ENCODE peak calls at places on chromosomes 1 and 21, in five cellular contexts. B is mucosa of gallbladder, N is GM20000, V is psoas muscle, M is heart right ventricle. H is an unnamed sample.

GRCh38 chr1:58577676-58578073 is 623 bp upstream of the TACSTD2 start:
- DNase-seq in N (no peak), V (no peak), M (no peak), B (no peak), H (no peak)

GRCh38 chr1:171800342-171800741 is 18.9 kb downstream of the METTL13 start:
- DNase-seq in M (no peak), N (no peak), B (no peak), V (no peak), H (no peak)

GRCh38 chr1:34872133-34872503 is 12.6 kb upstream of the SMIM12 start:
- DNase-seq in N (no peak), V (no peak), B (no peak), M (no peak), H (no peak)

GRCh38 chr21:27570306-27570868 is 603.5 kb upstream of the ADAMTS5 start:
- DNase-seq in B (peak; percentile 74), N (no peak), V (peak; percentile 69), M (peak; percentile 31), H (peak; percentile 69)

GRCh38 chr1:110039641-110040040 is 5.2 kb downstream of the STRIP1 start:
- DNase-seq in V (no peak), M (no peak), B (no peak), N (no peak), H (no peak)

GRCh38 chr1:202189012-202189790 is 4.4 kb upstream of the LGR6 start:
- DNase-seq in B (peak; percentile 71), V (peak; percentile 79), N (peak; percentile 67), M (peak; percentile 82), H (peak; percentile 53)

GRCh38 chr1:32099426-32099825 is 8.4 kb upstream of the KPNA6 start:
- DNase-seq in B (no peak), V (no peak), N (no peak), M (no peak), H (no peak)

GRCh38 chr1:24925082-24925779 is 4.8 kb downstream of the RUNX3 start:
- DNase-seq in N (peak; percentile 77), V (no peak), B (no peak), M (no peak), H (no peak)

GRCh38 chr1:149885364-149886111 is 13.8 kb upstream of the BOLA1 start:
- DNase-seq in B (peak; percentile 89), N (peak; percentile 53), V (peak; percentile 88), M (peak; percentile 84), H (peak; percentile 96)

GRCh38 chr1:223067914-223068313 is 75.1 kb downstream of the TLR5 start:
- DNase-seq in B (no peak), M (no peak), V (no peak), N (no peak), H (no peak)

GRCh38 chr1:187759934-187760333 is 931.2 kb downstream of the PLA2G4A start:
- DNase-seq in M (no peak), V (no peak), N (no peak), B (no peak), H (no peak)

GRCh38 chr1:13583964-13584791 is 546 bp downstream of the PDPN start:
- DNase-seq in V (peak; percentile 66), N (no peak), B (peak; percentile 20), M (peak; percentile 43), H (peak; percentile 35)

GRCh38 chr1:218439541-218440295 is 94.6 kb downstream of the TGFB2 start:
- DNase-seq in M (no peak), B (no peak), N (no peak), V (peak; percentile 59), H (peak; percentile 45)

GRCh38 chr1:14111121-14111520 is 411.1 kb downstream of the PRDM2 start:
- DNase-seq in M (no peak), V (no peak), N (no peak), B (no peak), H (no peak)

GRCh38 chr1:92709738-92710137 is 75.2 kb downstream of the EVI5 start:
- DNase-seq in B (no peak), M (no peak), N (no peak), V (no peak), H (no peak)

GRCh38 chr1:173195596-173196088 is 11.5 kb downstream of the TNFSF4 start:
- DNase-seq in M (no peak), V (no peak), B (no peak), N (peak; percentile 42), H (no peak)

GRCh38 chr1:12456979-12457378 is 161.0 kb downstream of the DHRS3 start:
- DNase-seq in M (no peak), B (no peak), V (no peak), N (no peak), H (no peak)

GRCh38 chr1:17010601-17011438 is 908 bp downstream of the ATP13A2 start:
- DNase-seq in V (peak; percentile 71), B (peak; percentile 35), N (peak; percentile 67), M (peak; percentile 76), H (no peak)

GRCh38 chr1:193181985-193182384 is 4.4 kb downstream of the B3GALT2 start:
- DNase-seq in M (no peak), V (no peak), N (no peak), B (no peak), H (no peak)

GRCh38 chr1:64019818-64020217 is 183.6 kb upstream of the UBE2U start:
- DNase-seq in V (no peak), M (no peak), N (peak; percentile 15), B (peak; percentile 46), H (peak; percentile 33)

GRCh38 chr1:212431656-212432055 is 1.1 kb upstream of the NENF start:
- DNase-seq in B (no peak), V (no peak), N (no peak), M (no peak), H (no peak)

GRCh38 chr1:156852414-156852874 is 6.5 kb downstream of the INSRR start:
- DNase-seq in M (peak; percentile 84), N (no peak), B (peak; percentile 28), V (peak; percentile 75), H (no peak)

GRCh38 chr1:36256558-36257374 is 32.5 kb downstream of the THRAP3 start:
- DNase-seq in V (no peak), B (no peak), N (no peak), M (no peak), H (no peak)

GRCh38 chr1:55418625-55419024 is 203.5 kb upstream of the USP24 start:
- DNase-seq in M (no peak), V (no peak), B (no peak), N (no peak), H (no peak)

GRCh38 chr1:232462200-232462599 is 167.7 kb downstream of the SIPA1L2 start:
- DNase-seq in V (no peak), N (no peak), M (no peak), B (no peak), H (no peak)

GRCh38 chr1:169601096-169601881 is 15.0 kb upstream of the F5 start:
- DNase-seq in M (no peak), N (peak; percentile 21), B (no peak), V (no peak), H (no peak)

GRCh38 chr1:43481481-43481880 is 27.8 kb upstream of the HYI start:
- DNase-seq in B (no peak), M (no peak), N (no peak), V (no peak), H (no peak)

GRCh38 chr1:216600730-216601426 is 122.4 kb downstream of the ESRRG start:
- DNase-seq in B (peak; percentile 81), M (peak; percentile 81), V (peak; percentile 77), N (peak; percentile 59), H (peak; percentile 58)

GRCh38 chr1:69648486-69648885 is 80.8 kb downstream of the LRRC7 start:
- DNase-seq in V (no peak), M (no peak), N (no peak), B (no peak), H (no peak)

GRCh38 chr1:156750191-156750931 is 1.1 kb downstream of the HDGF start:
- DNase-seq in M (no peak), N (no peak), V (peak; percentile 45), B (no peak), H (no peak)

GRCh38 chr1:61481313-61481712 is 243.6 kb downstream of the TM2D1 start:
- DNase-seq in B (no peak), M (no peak), V (no peak), N (no peak), H (no peak)

GRCh38 chr1:37038703-37039093 is 4.4 kb upstream of the GRIK3 start:
- DNase-seq in N (no peak), B (no peak), M (no peak), V (no peak), H (no peak)

GRCh38 chr1:160993544-160993943 is 27.4 kb downstream of the F11R start:
- DNase-seq in B (no peak), V (no peak), M (no peak), N (no peak), H (no peak)

GRCh38 chr1:177600936-177601335 is 368.9 kb downstream of the SEC16B start:
- DNase-seq in B (no peak), M (no peak), V (no peak), N (no peak), H (no peak)

GRCh38 chr1:169879034-169879835 is 14.5 kb downstream of the SCYL3 start:
- DNase-seq in V (no peak), N (peak; percentile 18), B (no peak), M (no peak), H (no peak)

GRCh38 chr21:46545363-46545762 is 59.5 kb downstream of the S100B start:
- DNase-seq in V (no peak), B (no peak), M (no peak), N (no peak), H (no peak)